ENCODE peak calls at places on chromosome 2, in four cellular contexts. One of them, this sample, is unnamed.

GRCh38 chr2:190835303-190835930 is 45.2 kb upstream of the GLS start:
- DNase-seq in HepG2: no peak
- DNase-seq in ovary: peak
- DNase-seq in A549: peak
- DNase-seq in this sample: no peak

GRCh38 chr2:143192085-143192484 is 62.9 kb downstream of the ARHGAP15 start:
- DNase-seq in ovary: no peak
- DNase-seq in A549: no peak
- DNase-seq in HepG2: no peak
- DNase-seq in this sample: no peak

GRCh38 chr2:157887946-157888345 is 11.8 kb upstream of the ACVR1 start:
- DNase-seq in HepG2: no peak
- DNase-seq in A549: no peak
- DNase-seq in ovary: no peak
- DNase-seq in this sample: no peak

GRCh38 chr2:219506153-219506801 is 7.6 kb downstream of the GMPPA start:
- DNase-seq in HepG2: no peak
- DNase-seq in A549: no peak
- DNase-seq in ovary: no peak
- DNase-seq in this sample: no peak

GRCh38 chr2:16189019-16189850 is 248.9 kb downstream of the MYCN start:
- DNase-seq in ovary: no peak
- DNase-seq in A549: no peak
- DNase-seq in HepG2: no peak
- DNase-seq in this sample: no peak

GRCh38 chr2:176967911-176968451 is 244.6 kb upstream of the HNRNPA3 start:
- DNase-seq in ovary: no peak
- DNase-seq in HepG2: no peak
- DNase-seq in A549: no peak
- DNase-seq in this sample: peak

GRCh38 chr2:309148-309969 is 21.5 kb upstream of the ALKAL2 start:
- DNase-seq in ovary: no peak
- DNase-seq in HepG2: no peak
- DNase-seq in A549: no peak
- DNase-seq in this sample: no peak

GRCh38 chr2:126906781-126907180 is 8.1 kb downstream of the TEX51 start:
- DNase-seq in A549: no peak
- DNase-seq in HepG2: no peak
- DNase-seq in ovary: no peak
- DNase-seq in this sample: no peak

GRCh38 chr2:218027426-218028188 is 24.8 kb upstream of the TNS1 start:
- DNase-seq in HepG2: no peak
- DNase-seq in A549: no peak
- DNase-seq in ovary: no peak
- DNase-seq in this sample: peak

GRCh38 chr2:163347982-163348842 is 387.6 kb downstream of the FIGN start:
- DNase-seq in A549: peak
- DNase-seq in HepG2: no peak
- DNase-seq in ovary: peak
- DNase-seq in this sample: no peak

GRCh38 chr2:240594511-240595380 is 8.2 kb downstream of the CAPN10 start:
- DNase-seq in ovary: peak
- DNase-seq in A549: no peak
- DNase-seq in HepG2: no peak
- DNase-seq in this sample: no peak

DNA sequence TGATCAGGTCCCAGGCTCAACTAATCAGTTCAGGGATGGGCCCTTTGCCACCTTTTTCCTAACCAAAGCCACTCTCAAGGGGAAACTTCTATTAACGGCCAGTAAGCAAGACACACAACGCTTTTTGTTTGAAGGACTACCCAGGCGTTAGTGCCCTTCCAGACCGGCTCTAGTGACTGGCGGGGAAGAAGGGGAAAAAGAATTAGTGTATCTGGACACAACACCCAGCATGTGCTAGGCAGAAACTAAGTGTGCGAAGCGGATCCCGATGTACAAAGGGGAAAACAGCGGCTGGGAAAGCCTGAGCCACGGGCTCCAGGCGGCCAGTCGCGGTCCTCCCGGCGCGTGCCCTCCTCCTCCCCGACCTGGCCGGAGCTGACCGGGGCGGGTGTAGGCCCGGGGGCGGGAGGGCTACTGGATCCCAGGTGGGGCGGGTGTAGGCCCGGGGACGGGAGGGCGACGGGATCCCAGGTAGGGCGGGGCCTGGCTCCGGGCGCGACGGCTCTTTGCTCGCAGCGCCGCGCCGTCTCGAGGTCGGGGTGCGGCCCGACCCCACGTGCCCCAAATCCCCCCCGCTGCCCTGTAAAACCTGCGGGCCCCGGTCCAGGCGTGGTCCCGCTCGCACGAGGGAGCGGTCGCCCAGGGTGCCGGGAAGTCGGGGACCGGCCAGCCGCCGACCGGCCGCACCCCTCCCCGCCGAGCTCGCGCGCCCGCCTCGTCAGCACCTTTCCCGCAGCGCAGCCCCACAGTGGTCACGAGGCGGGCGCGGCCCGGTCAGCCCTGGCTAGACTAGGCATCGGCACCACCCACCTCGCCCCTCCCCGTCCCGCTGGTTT is 48.8 kb downstream of the C2orf42 start:
- DNase-seq in ovary: no peak
- DNase-seq in HepG2: peak
- DNase-seq in A549: peak
- DNase-seq in this sample: no peak
- TF ChIP-seq POLR2A in ovary: peak
- TF ChIP-seq POLR2A in HepG2: peak
- TF ChIP-seq POLR2A in A549: peak
- TF ChIP-seq POLR2A in this sample: peak

DNA sequence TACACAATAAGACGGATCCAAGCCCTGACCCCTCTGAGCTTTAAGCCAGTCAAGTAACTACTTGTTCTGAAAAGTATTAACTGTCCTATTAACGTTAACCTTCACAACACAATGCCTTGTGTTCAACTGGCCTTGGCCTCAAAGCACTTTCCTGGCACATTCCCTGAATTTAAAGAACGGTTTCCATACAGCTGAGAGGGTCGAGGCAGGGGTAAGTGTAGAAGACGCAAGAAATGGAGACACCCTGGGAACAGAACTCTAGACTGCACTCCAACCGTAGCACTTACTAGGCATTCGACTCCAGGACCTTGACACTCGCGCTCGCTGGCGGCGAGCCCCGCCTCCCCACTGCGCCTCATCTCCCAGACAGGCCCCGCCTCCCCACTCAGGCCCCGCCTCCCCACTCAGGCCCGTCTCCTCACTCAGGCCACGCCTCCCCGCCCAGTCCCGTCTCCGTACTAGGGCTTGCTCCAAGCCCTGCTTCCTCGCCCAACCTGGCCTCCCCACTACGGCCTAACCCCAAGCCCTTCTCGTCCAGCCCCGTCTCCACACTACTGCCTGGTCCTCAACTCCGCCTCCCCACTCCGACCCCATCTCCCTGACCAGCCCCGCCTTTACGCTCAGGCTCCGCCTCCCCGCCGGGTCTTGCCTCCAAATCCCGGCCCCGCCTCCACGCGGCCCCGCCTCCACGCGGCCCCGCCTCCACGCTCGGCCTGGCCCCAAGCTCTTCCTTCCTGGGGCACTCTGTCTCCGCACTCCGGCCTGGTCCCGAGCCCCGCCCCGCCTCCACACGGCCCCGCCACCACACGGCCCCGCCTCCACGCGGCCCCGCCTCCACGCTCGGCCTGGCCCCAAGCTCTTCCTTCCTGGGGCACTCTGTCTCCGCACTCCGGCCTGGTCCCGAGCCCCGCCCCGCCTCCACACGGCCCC is 887 bp upstream of the TMEM87B start:
- DNase-seq in ovary: peak
- DNase-seq in A549: peak
- DNase-seq in HepG2: peak
- DNase-seq in this sample: peak
- TF ChIP-seq POLR2A in ovary: no peak
- TF ChIP-seq POLR2A in A549: peak
- TF ChIP-seq POLR2A in HepG2: peak
- TF ChIP-seq POLR2A in this sample: no peak

GRCh38 chr2:239275037-239275685 is 125.7 kb downstream of the HDAC4 start:
- DNase-seq in HepG2: no peak
- DNase-seq in A549: peak
- DNase-seq in ovary: peak
- DNase-seq in this sample: no peak
- TF ChIP-seq POLR2A in HepG2: no peak
- TF ChIP-seq POLR2A in A549: peak
- TF ChIP-seq POLR2A in ovary: no peak
- TF ChIP-seq POLR2A in this sample: no peak

DNA sequence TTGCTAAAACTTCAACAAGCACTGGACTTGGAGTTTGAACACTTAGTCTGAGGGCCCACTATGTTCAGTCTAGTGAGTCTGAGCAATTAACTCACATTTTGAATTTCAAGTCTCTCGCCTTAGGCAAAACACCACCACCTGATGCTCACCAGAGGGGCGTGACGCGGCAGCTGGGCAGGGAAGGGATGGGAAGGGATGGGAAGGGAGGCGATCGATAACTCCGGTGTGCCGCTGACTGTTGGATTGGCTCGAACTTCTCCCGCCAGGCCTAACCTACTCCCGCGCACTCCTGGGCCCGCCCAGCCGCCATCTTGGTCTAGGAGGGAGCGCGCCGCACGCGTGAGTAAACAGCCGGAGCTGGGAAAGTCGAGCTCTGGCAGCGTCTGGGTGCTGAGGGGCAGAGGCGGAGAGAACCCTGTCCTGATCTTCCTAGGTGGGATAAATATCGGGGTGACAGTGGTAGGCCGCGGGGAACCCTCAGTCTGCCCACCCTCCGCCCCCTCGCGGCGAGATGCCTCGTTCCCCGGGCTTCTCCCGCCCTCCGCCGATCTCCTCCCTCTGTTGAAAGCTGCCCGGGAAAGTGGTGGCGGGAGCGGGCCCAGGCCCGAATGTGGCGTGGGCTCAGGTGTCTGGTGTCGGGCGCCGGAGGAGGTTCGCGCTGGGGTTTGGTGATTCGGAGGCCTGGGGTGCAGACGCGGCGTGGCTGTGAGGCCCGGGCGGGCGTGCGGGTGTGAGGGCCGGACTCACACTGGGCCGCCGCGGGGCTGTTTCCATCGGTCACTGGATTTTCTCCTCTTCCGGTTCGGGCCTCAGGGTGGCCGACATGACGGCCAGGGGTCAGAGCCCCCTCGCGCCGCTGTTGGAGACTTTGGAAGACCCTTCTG is at the start of gene RIF1:
- DNase-seq in HepG2: peak
- DNase-seq in ovary: peak
- DNase-seq in A549: peak
- DNase-seq in this sample: peak
- TF ChIP-seq POLR2A in HepG2: peak
- TF ChIP-seq POLR2A in ovary: peak
- TF ChIP-seq POLR2A in A549: peak
- TF ChIP-seq POLR2A in this sample: peak

GRCh38 chr2:159872353-159872752 is 74.3 kb upstream of the CD302 start:
- DNase-seq in ovary: no peak
- DNase-seq in A549: no peak
- DNase-seq in HepG2: no peak
- DNase-seq in this sample: no peak

GRCh38 chr2:159879061-159879604 is 81.1 kb upstream of the CD302 start:
- DNase-seq in A549: no peak
- DNase-seq in HepG2: no peak
- DNase-seq in ovary: peak
- DNase-seq in this sample: no peak

GRCh38 chr2:159867557-159868330 is 69.7 kb upstream of the CD302 start:
- DNase-seq in HepG2: no peak
- DNase-seq in ovary: no peak
- DNase-seq in A549: no peak
- DNase-seq in this sample: no peak

GRCh38 chr2:159875083-159875482 is 77.1 kb upstream of the CD302 start:
- DNase-seq in ovary: peak
- DNase-seq in HepG2: no peak
- DNase-seq in A549: no peak
- DNase-seq in this sample: no peak

DNA sequence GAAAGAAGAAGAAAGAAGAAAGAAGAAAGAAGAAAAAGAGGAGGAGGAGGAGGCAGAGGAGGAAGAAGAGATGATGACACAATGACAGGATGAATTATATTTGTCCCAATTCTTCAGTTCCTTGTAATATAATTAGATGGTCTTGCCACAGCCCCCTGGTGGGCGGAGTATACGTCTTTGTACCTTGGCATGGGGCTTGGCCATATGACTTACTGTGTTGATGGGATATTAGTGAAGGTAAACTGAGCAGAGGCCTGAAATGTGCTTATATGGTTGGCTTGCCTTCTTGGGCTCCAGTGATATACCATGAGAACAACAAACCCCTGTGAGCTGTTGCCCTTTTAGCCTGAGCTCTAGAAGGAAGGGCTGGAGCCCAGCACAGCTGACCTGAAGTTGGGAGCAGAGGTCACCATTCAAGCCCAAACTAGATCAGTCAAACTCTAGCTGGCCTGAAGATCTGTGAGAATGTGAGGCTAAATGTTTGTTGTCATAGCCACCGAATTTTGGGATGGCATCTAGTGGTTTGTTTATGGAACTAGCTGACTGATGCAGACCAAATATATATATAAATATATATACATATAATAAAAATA is 75.2 kb upstream of the CD302 start:
- DNase-seq in A549: no peak
- DNase-seq in ovary: no peak
- DNase-seq in HepG2: no peak
- DNase-seq in this sample: no peak
- TF ChIP-seq POLR2A in A549: no peak
- TF ChIP-seq POLR2A in ovary: no peak
- TF ChIP-seq POLR2A in HepG2: no peak
- TF ChIP-seq POLR2A in this sample: no peak